ENCODE peak calls at places on chromosomes 7 and 10, in seven cellular contexts. One of them, this sample, is unnamed.

GRCh38 chr10:103645141-103646054 is 151.9 kb downstream of the NEURL1 start:
- DNase-seq in sigmoid colon: peak
- DNase-seq in suprapubic skin: peak
- DNase-seq in HCT116: no peak
- DNase-seq in vagina: no peak
- DNase-seq in prostate gland: peak
- DNase-seq in transverse colon: peak
- DNase-seq in this sample: no peak

GRCh38 chr10:1257226-1257625 is 201.0 kb downstream of the WDR37 start:
- DNase-seq in sigmoid colon: no peak
- DNase-seq in suprapubic skin: no peak
- DNase-seq in HCT116: no peak
- DNase-seq in vagina: peak
- DNase-seq in prostate gland: no peak
- DNase-seq in transverse colon: no peak
- DNase-seq in this sample: no peak

GRCh38 chr7:4931932-4932331 is 27.1 kb downstream of the MMD2 start:
- DNase-seq in sigmoid colon: peak
- DNase-seq in suprapubic skin: no peak
- DNase-seq in HCT116: peak
- DNase-seq in vagina: no peak
- DNase-seq in prostate gland: no peak
- DNase-seq in transverse colon: peak
- DNase-seq in this sample: no peak

GRCh38 chr10:1109795-1110673 is 53.8 kb downstream of the WDR37 start:
- DNase-seq in sigmoid colon: no peak
- DNase-seq in suprapubic skin: no peak
- DNase-seq in HCT116: peak
- DNase-seq in vagina: no peak
- DNase-seq in prostate gland: peak
- DNase-seq in transverse colon: peak
- DNase-seq in this sample: peak

GRCh38 chr10:24208661-24209420 is at the start of gene KIAA1217:
- DNase-seq in sigmoid colon: peak
- DNase-seq in suprapubic skin: no peak
- DNase-seq in HCT116: no peak
- DNase-seq in vagina: no peak
- DNase-seq in prostate gland: peak
- DNase-seq in transverse colon: peak
- DNase-seq in this sample: peak

GRCh38 chr10:72328045-72328828 is 26.5 kb downstream of the DNAJB12 start:
- DNase-seq in sigmoid colon: peak
- DNase-seq in suprapubic skin: peak
- DNase-seq in HCT116: no peak
- DNase-seq in vagina: no peak
- DNase-seq in prostate gland: peak
- DNase-seq in transverse colon: peak
- DNase-seq in this sample: peak

GRCh38 chr7:29563590-29564454 is at the start of gene PRR15:
- DNase-seq in sigmoid colon: peak
- DNase-seq in suprapubic skin: no peak
- DNase-seq in HCT116: peak
- DNase-seq in vagina: no peak
- DNase-seq in prostate gland: peak
- DNase-seq in transverse colon: peak
- DNase-seq in this sample: peak

GRCh38 chr10:69769395-69769989 is 32.2 kb upstream of the COL13A1 start:
- DNase-seq in sigmoid colon: no peak
- DNase-seq in suprapubic skin: no peak
- DNase-seq in HCT116: peak
- DNase-seq in vagina: no peak
- DNase-seq in prostate gland: no peak
- DNase-seq in transverse colon: peak
- DNase-seq in this sample: no peak

GRCh38 chr7:111486472-111487142 is 75.7 kb downstream of the IMMP2L start:
- DNase-seq in sigmoid colon: no peak
- DNase-seq in suprapubic skin: no peak
- DNase-seq in HCT116: peak
- DNase-seq in vagina: no peak
- DNase-seq in prostate gland: no peak
- DNase-seq in transverse colon: no peak
- DNase-seq in this sample: no peak

GRCh38 chr10:75497997-75498797 is 66.8 kb downstream of the LRMDA start:
- DNase-seq in sigmoid colon: peak
- DNase-seq in suprapubic skin: peak
- DNase-seq in HCT116: peak
- DNase-seq in vagina: no peak
- DNase-seq in prostate gland: peak
- DNase-seq in transverse colon: no peak
- DNase-seq in this sample: no peak

GRCh38 chr7:36091571-36092176 is 61.4 kb upstream of the EEPD1 start:
- DNase-seq in sigmoid colon: no peak
- DNase-seq in suprapubic skin: no peak
- DNase-seq in HCT116: no peak
- DNase-seq in vagina: no peak
- DNase-seq in prostate gland: no peak
- DNase-seq in transverse colon: no peak
- DNase-seq in this sample: no peak

GRCh38 chr10:123007558-123008378 is 827 bp downstream of the IKZF5 start:
- DNase-seq in sigmoid colon: peak
- DNase-seq in suprapubic skin: no peak
- DNase-seq in HCT116: peak
- DNase-seq in vagina: no peak
- DNase-seq in prostate gland: peak
- DNase-seq in transverse colon: peak
- DNase-seq in this sample: peak

GRCh38 chr10:69639291-69640195 is 9.5 kb downstream of the FAM241B start:
- DNase-seq in sigmoid colon: peak
- DNase-seq in suprapubic skin: peak
- DNase-seq in HCT116: peak
- DNase-seq in vagina: no peak
- DNase-seq in prostate gland: peak
- DNase-seq in transverse colon: peak
- DNase-seq in this sample: no peak

GRCh38 chr7:3194501-3195141 is 106.4 kb upstream of the SDK1 start:
- DNase-seq in sigmoid colon: no peak
- DNase-seq in suprapubic skin: no peak
- DNase-seq in HCT116: no peak
- DNase-seq in vagina: no peak
- DNase-seq in prostate gland: no peak
- DNase-seq in transverse colon: no peak
- DNase-seq in this sample: peak

GRCh38 chr10:48748573-48748972 is 63.9 kb downstream of the WDFY4 start:
- DNase-seq in sigmoid colon: no peak
- DNase-seq in suprapubic skin: no peak
- DNase-seq in HCT116: no peak
- DNase-seq in vagina: peak
- DNase-seq in prostate gland: no peak
- DNase-seq in transverse colon: no peak
- DNase-seq in this sample: no peak

GRCh38 chr7:141145630-141145982 is 71.7 kb downstream of the TMEM178B start:
- DNase-seq in sigmoid colon: no peak
- DNase-seq in suprapubic skin: no peak
- DNase-seq in HCT116: no peak
- DNase-seq in vagina: no peak
- DNase-seq in prostate gland: no peak
- DNase-seq in transverse colon: no peak
- DNase-seq in this sample: no peak

GRCh38 chr7:33155811-33156210 is 26.4 kb downstream of the BBS9 start:
- DNase-seq in sigmoid colon: no peak
- DNase-seq in suprapubic skin: no peak
- DNase-seq in HCT116: no peak
- DNase-seq in vagina: no peak
- DNase-seq in prostate gland: no peak
- DNase-seq in transverse colon: no peak
- DNase-seq in this sample: no peak

GRCh38 chr10:109912335-109913282 is 10.7 kb downstream of the XPNPEP1 start:
- DNase-seq in sigmoid colon: no peak
- DNase-seq in suprapubic skin: no peak
- DNase-seq in HCT116: no peak
- DNase-seq in vagina: no peak
- DNase-seq in prostate gland: no peak
- DNase-seq in transverse colon: no peak
- DNase-seq in this sample: no peak

GRCh38 chr10:52540479-52540984 is 226.5 kb downstream of the DKK1 start:
- DNase-seq in sigmoid colon: no peak
- DNase-seq in suprapubic skin: no peak
- DNase-seq in HCT116: no peak
- DNase-seq in vagina: no peak
- DNase-seq in prostate gland: no peak
- DNase-seq in transverse colon: no peak
- DNase-seq in this sample: no peak

GRCh38 chr10:3763852-3764625 is 21.0 kb downstream of the KLF6 start:
- DNase-seq in sigmoid colon: no peak
- DNase-seq in suprapubic skin: no peak
- DNase-seq in HCT116: no peak
- DNase-seq in vagina: no peak
- DNase-seq in prostate gland: no peak
- DNase-seq in transverse colon: no peak
- DNase-seq in this sample: no peak

GRCh38 chr10:70784476-70784875 is 701 bp downstream of the TBATA start:
- DNase-seq in sigmoid colon: no peak
- DNase-seq in suprapubic skin: no peak
- DNase-seq in HCT116: no peak
- DNase-seq in vagina: peak
- DNase-seq in prostate gland: no peak
- DNase-seq in transverse colon: no peak
- DNase-seq in this sample: no peak

GRCh38 chr10:102024799-102025198 is 31.2 kb downstream of the ARMH3 start:
- DNase-seq in sigmoid colon: no peak
- DNase-seq in suprapubic skin: no peak
- DNase-seq in HCT116: no peak
- DNase-seq in vagina: no peak
- DNase-seq in prostate gland: no peak
- DNase-seq in transverse colon: no peak
- DNase-seq in this sample: no peak

GRCh38 chr10:74150151-74151056 is at the start of gene AP3M1:
- DNase-seq in sigmoid colon: peak
- DNase-seq in suprapubic skin: peak
- DNase-seq in HCT116: no peak
- DNase-seq in vagina: no peak
- DNase-seq in prostate gland: peak
- DNase-seq in transverse colon: peak
- DNase-seq in this sample: peak

GRCh38 chr7:13848576-13849527 is 140.6 kb downstream of the ETV1 start:
- DNase-seq in sigmoid colon: no peak
- DNase-seq in suprapubic skin: no peak
- DNase-seq in HCT116: no peak
- DNase-seq in vagina: no peak
- DNase-seq in prostate gland: no peak
- DNase-seq in transverse colon: no peak
- DNase-seq in this sample: no peak

GRCh38 chr10:1526427-1527055 is 210.8 kb downstream of the ADARB2 start:
- DNase-seq in sigmoid colon: peak
- DNase-seq in suprapubic skin: peak
- DNase-seq in HCT116: no peak
- DNase-seq in vagina: no peak
- DNase-seq in prostate gland: no peak
- DNase-seq in transverse colon: no peak
- DNase-seq in this sample: no peak

GRCh38 chr10:132624847-132625839 is 87.6 kb downstream of the INPP5A start:
- DNase-seq in sigmoid colon: peak
- DNase-seq in suprapubic skin: peak
- DNase-seq in HCT116: no peak
- DNase-seq in vagina: no peak
- DNase-seq in prostate gland: no peak
- DNase-seq in transverse colon: no peak
- DNase-seq in this sample: no peak
- TF ChIP-seq POLR2AphosphoS5 in sigmoid colon: no peak
- TF ChIP-seq POLR2AphosphoS5 in suprapubic skin: no peak
- TF ChIP-seq POLR2AphosphoS5 in HCT116: no peak
- TF ChIP-seq POLR2AphosphoS5 in vagina: no peak
- TF ChIP-seq POLR2AphosphoS5 in prostate gland: no peak
- TF ChIP-seq POLR2AphosphoS5 in transverse colon: no peak
- TF ChIP-seq POLR2AphosphoS5 in this sample: no peak

DNA sequence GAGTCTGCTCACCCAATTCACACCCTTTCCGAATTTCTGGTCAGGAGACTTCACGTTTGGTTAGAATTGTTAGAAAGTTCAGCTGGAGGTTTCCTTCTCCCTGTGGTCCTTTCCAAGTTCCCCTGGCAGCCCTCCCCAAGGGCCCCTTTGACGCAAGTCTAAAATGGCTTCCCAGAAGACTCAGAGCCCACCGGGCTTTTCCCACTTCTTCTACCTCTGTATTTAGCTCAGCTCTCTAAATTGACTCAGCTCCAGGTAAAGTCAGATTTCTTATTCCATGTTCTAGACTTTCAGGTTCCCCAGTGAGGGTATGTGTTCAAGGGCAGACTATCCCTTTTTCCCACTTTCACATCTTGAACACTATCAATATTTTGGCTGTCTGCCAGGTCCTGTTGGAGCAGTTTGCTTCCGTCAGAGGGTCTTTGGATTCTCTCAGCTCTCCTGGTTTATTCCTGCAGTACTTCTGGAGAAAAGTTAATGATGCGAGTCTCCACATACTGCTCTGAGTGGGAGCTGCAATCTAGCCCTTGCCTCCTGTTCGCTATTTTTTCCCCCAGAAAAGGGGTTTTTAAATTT is 53.1 kb upstream of the ZNF273 start:
- DNase-seq in sigmoid colon: no peak
- DNase-seq in suprapubic skin: no peak
- DNase-seq in HCT116: no peak
- DNase-seq in vagina: no peak
- DNase-seq in prostate gland: no peak
- DNase-seq in transverse colon: no peak
- DNase-seq in this sample: no peak
- H3K4me3 ChIP-seq in sigmoid colon: no peak
- H3K4me3 ChIP-seq in suprapubic skin: peak
- H3K4me3 ChIP-seq in HCT116: no peak
- H3K4me3 ChIP-seq in vagina: no peak
- H3K4me3 ChIP-seq in prostate gland: no peak
- H3K4me3 ChIP-seq in transverse colon: no peak
- H3K4me3 ChIP-seq in this sample: no peak

DNA sequence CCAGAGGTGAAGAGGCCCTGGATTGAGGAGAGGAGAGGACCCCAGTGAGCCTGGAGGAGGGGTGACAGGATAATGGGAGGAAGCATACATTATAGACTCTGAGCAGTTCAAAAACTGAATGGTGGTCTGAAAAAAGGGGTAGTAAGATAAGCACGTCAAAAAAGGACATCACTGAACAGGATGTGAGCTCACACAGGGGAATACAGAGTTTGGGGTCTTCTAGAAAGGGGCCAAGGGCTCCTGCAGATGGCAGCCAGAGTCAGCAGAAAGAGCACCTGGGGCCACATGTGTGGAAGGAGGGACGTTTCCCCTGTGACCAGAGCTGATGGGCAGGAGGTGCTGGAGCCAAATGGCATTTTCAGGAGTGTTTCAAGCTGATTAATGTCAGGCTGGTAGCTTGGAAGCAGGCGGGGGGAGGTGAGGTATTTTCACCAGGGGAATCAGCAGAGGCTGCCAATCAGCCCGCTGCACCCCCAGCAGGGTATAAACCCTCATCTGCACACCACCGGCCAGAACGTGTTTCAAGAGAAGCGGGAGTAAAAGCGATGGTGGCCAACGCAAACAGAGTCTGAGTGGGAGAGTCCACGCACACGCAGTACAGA is 85.7 kb downstream of the TNS3 start:
- DNase-seq in sigmoid colon: no peak
- DNase-seq in suprapubic skin: no peak
- DNase-seq in HCT116: no peak
- DNase-seq in vagina: no peak
- DNase-seq in prostate gland: no peak
- DNase-seq in transverse colon: no peak
- DNase-seq in this sample: no peak
- TF ChIP-seq POLR2AphosphoS5 in sigmoid colon: no peak
- TF ChIP-seq POLR2AphosphoS5 in suprapubic skin: no peak
- TF ChIP-seq POLR2AphosphoS5 in HCT116: no peak
- TF ChIP-seq POLR2AphosphoS5 in vagina: no peak
- TF ChIP-seq POLR2AphosphoS5 in prostate gland: no peak
- TF ChIP-seq POLR2AphosphoS5 in transverse colon: no peak
- TF ChIP-seq POLR2AphosphoS5 in this sample: no peak

GRCh38 chr7:106100863-106101262 is 11.2 kb downstream of the SYPL1 start:
- DNase-seq in sigmoid colon: no peak
- DNase-seq in suprapubic skin: no peak
- DNase-seq in HCT116: no peak
- DNase-seq in vagina: no peak
- DNase-seq in prostate gland: no peak
- DNase-seq in transverse colon: no peak
- DNase-seq in this sample: no peak
- H3K4me3 ChIP-seq in sigmoid colon: no peak
- H3K4me3 ChIP-seq in suprapubic skin: no peak
- H3K4me3 ChIP-seq in HCT116: no peak
- H3K4me3 ChIP-seq in vagina: no peak
- H3K4me3 ChIP-seq in prostate gland: no peak
- H3K4me3 ChIP-seq in transverse colon: no peak
- H3K4me3 ChIP-seq in this sample: no peak

This sample was measured in upper lobe of left lung.